ENCODE peak calls at places on chromosomes 3 and 15, in four cellular contexts. A, U, I and V are unnamed samples.

GRCh38 chr3:42032693-42033349 is 58.3 kb upstream of the TRAK1 start:
- DNase-seq in A (peak; percentile 98), U (no peak), I (peak; percentile 98), V (no peak)

GRCh38 chr3:24202071-24202470 is 257.0 kb downstream of the NR1D2 start:
- DNase-seq in A (peak; percentile 80), U (no peak), I (no peak), V (no peak)

GRCh38 chr3:69181592-69182211 is 59.3 kb upstream of the LMOD3 start:
- DNase-seq in A (peak; percentile 90), U (no peak), I (peak; percentile 86), V (no peak)

GRCh38 chr15:95304116-95304873 is 1026.2 kb upstream of the NR2F2 start:
- DNase-seq in A (peak; percentile 63), U (no peak), I (peak; percentile 67), V (no peak)

GRCh38 chr3:4751057-4752051 is 227.9 kb upstream of the BHLHE40 start:
- DNase-seq in A (peak; percentile 57), U (no peak), I (peak; percentile 77), V (no peak)

GRCh38 chr15:99139276-99139675 is 34.4 kb downstream of the SYNM start:
- DNase-seq in A (no peak), U (no peak), I (no peak), V (no peak)

GRCh38 chr3:69142090-69142489 is 19.7 kb upstream of the LMOD3 start:
- DNase-seq in A (peak; percentile 37), U (no peak), I (peak; percentile 7), V (no peak)

GRCh38 chr3:46564190-46565112 is 1.7 kb downstream of the LRRC2 start:
- DNase-seq in A (no peak), U (no peak), I (no peak), V (no peak)

GRCh38 chr3:13347390-13347966 is 72.6 kb downstream of the NUP210 start:
- DNase-seq in A (no peak), U (no peak), I (peak; percentile 76), V (no peak)

GRCh38 chr3:149479621-149480325 is 5.3 kb downstream of the TM4SF4 start:
- DNase-seq in A (no peak), U (no peak), I (peak; percentile 72), V (no peak)

GRCh38 chr3:136266468-136266867 is 16.3 kb downstream of the PCCB start:
- DNase-seq in A (peak; percentile 62), U (no peak), I (no peak), V (no peak)

GRCh38 chr3:165339753-165340152 is 143.6 kb upstream of the SLITRK3 start:
- DNase-seq in A (no peak), U (peak; percentile 5), I (peak; percentile 2), V (no peak)

GRCh38 chr3:492586-493296 is 296.2 kb downstream of the CHL1 start:
- DNase-seq in A (no peak), U (no peak), I (no peak), V (no peak)

GRCh38 chr15:39709941-39710340 is 72.7 kb downstream of the FSIP1 start:
- DNase-seq in A (no peak), U (no peak), I (no peak), V (no peak)

GRCh38 chr3:105904251-105904650 is 35.4 kb upstream of the CBLB start:
- DNase-seq in A (peak; percentile 8), U (no peak), I (no peak), V (no peak)

GRCh38 chr3:110381992-110382391 is 689.6 kb upstream of the NECTIN3 start:
- DNase-seq in A (peak; percentile 33), U (no peak), I (no peak), V (no peak)

GRCh38 chr3:128447561-128448013 is 19.1 kb downstream of the DNAJB8 start:
- DNase-seq in A (no peak), U (no peak), I (no peak), V (no peak)

GRCh38 chr15:67196672-67197363 is 57.6 kb downstream of the AAGAB start:
- DNase-seq in A (peak; percentile 87), U (no peak), I (peak; percentile 66), V (no peak)

GRCh38 chr3:40827942-40828688 is 303.4 kb downstream of the ZNF621 start:
- DNase-seq in A (no peak), U (no peak), I (peak; percentile 9), V (no peak)

GRCh38 chr3:143736651-143737050 is 111.6 kb downstream of the SLC9A9 start:
- DNase-seq in A (peak; percentile 74), U (no peak), I (peak; percentile 13), V (no peak)

GRCh38 chr3:129087138-129087702 is 26.6 kb downstream of the GP9 start:
- DNase-seq in A (peak; percentile 45), U (no peak), I (peak; percentile 21), V (no peak)

GRCh38 chr15:48370460-48370859 is 39.2 kb downstream of the DUT start:
- DNase-seq in A (peak; percentile 86), U (no peak), I (peak; percentile 52), V (no peak)

DNA sequence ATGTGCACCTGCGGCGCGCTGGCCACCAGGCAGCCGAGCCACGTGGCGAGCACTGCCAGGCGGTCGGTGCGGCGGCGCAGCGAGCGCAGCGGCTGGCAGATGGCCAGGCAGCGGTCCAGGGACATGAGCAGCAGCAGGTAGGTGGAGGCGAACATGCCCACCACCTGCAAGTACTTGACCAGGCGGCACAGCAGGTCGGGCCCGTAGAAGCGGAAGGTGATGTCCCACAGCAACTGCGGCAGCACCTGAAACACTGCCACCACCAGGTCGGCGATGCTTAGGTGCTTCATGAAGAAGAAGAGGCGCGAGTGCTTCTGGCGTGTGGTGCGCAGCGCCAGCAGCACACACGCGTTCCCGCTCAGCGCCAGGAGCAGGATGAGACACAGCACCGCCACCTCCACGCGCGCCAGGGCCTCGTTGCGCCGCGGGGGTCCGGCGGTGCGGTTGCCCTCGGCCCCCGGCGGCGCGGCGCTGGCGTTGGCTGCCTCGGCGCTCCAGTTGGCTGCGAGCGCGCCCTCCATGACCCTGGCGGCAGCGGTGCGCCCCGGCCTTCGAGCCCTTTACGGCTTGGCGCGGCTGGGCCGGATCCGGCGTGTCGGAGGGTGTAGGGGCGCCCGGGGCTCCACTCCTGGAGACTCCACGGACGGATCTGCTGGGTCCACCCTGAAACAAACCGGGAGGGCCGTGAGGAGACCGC is 1.6 kb downstream of the OXTR start:
- DNase-seq in A (peak; percentile 32), U (no peak), I (peak; percentile 17), V (no peak)
- H3K4me3 ChIP-seq in A (peak overlapping the region; percentile 77), U (no peak overlapping the region), I (peak overlapping the region; percentile 20), V (peak overlapping the region; percentile 8)

GRCh38 chr3:64685331-64685799 is 2.4 kb downstream of the ADAMTS9 start:
- DNase-seq in A (peak; percentile 67), U (no peak), I (peak; percentile 72), V (no peak)

GRCh38 chr3:64687781-64688515 is at the start of gene ADAMTS9:
- DNase-seq in A (peak; percentile 85), U (peak; percentile 87), I (peak; percentile 91), V (no peak)

GRCh38 chr3:64685800-64686445 is 1.9 kb downstream of the ADAMTS9 start:
- DNase-seq in A (peak; percentile 97), U (peak; percentile 94), I (peak; percentile 98), V (peak; percentile 75)

GRCh38 chr3:64687381-64687780 is 419 bp downstream of the ADAMTS9 start:
- DNase-seq in A (no peak), U (no peak), I (no peak), V (no peak)

GRCh38 chr3:64686446-64686908 is 1.3 kb downstream of the ADAMTS9 start:
- DNase-seq in A (peak; percentile 79), U (no peak), I (no peak), V (no peak)
- H3K4me3 ChIP-seq in A (peak overlapping the region; percentile 71), U (peak overlapping the region; percentile 91), I (peak overlapping the region; percentile 64), V (peak overlapping the region; percentile 9)

DNA sequence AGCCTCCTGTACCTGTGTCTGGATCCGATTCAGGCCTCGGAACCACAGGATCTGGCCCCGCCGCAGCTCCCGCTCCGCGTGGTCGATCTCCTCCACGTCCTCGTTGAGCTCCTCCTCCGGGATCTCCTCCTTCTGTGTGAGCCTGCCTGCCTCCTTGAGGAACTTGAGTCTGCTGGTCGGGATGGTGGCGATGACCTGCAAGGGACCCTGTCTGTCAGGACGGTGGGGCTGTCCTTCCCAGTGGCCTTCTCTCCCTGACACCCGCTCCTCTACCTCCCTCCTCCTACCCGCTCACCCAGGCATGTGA is 17.2 kb upstream of the SEC13 start:
- DNase-seq in A (no peak), U (no peak), I (no peak), V (no peak)
- H3K4me3 ChIP-seq in A (no peak overlapping the region), U (no peak overlapping the region), I (no peak overlapping the region), V (no peak overlapping the region)

GRCh38 chr15:50378776-50379175 is 23.8 kb upstream of the GABPB1 start:
- DNase-seq in A (no peak), U (no peak), I (no peak), V (no peak)
- H3K4me3 ChIP-seq in A (no peak overlapping the region), U (no peak overlapping the region), I (no peak overlapping the region), V (no peak overlapping the region)

GRCh38 chr15:78712797-78713515 is 71.9 kb upstream of the CHRNB4 start:
- DNase-seq in A (no peak), U (no peak), I (no peak), V (no peak)

GRCh38 chr15:78708713-78709112 is 67.7 kb upstream of the CHRNB4 start:
- DNase-seq in A (no peak), U (peak; percentile 56), I (no peak), V (no peak)

GRCh38 chr15:78714890-78715289 is 73.9 kb upstream of the CHRNB4 start:
- DNase-seq in A (no peak), U (no peak), I (peak; percentile 12), V (no peak)

GRCh38 chr15:78711638-78712037 is 70.6 kb upstream of the CHRNB4 start:
- DNase-seq in A (no peak), U (no peak), I (no peak), V (no peak)

DNA sequence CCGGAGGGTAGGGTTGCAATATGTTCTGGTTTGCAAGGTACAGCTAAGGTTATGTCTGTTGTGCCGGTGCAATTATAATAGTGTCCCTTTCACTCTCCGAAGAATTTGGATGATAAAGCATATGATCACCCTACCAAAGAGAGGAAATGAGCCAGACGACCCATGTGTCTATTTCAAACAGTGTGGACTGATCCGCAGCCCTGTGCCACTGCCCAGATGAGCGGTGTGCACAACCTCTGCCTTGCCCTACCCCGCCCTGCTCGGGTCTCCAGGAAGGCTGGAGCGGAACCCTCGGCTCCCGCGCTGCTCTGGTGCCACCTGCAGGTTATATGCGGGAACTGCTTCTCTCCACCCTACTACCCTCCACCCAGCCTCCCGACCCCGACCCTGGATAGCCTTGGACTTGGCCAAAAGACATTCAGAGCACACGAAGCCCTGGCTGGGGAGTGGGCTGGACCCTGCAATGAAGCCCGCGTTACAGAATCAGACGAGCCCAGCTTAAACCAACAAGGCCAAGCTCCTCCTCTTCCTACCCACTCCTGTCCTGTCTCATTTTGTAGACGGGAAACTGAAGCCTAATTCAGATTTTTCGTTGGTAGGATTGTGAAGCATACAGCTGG is 68.4 kb upstream of the CHRNB4 start:
- DNase-seq in A (peak; percentile 70), U (peak; percentile 93), I (peak; percentile 49), V (no peak)
- H3K4me3 ChIP-seq in A (peak overlapping the region; percentile 15), U (peak overlapping the region; percentile 36), I (no peak overlapping the region), V (no peak overlapping the region)

GRCh38 chr15:92714071-92714456 is 58.5 kb upstream of the FAM174B start:
- DNase-seq in A (peak; percentile 44), U (peak; percentile 48), I (peak; percentile 41), V (no peak)
- H3K4me3 ChIP-seq in A (peak overlapping the region; percentile 44), U (peak overlapping the region; percentile 82), I (peak overlapping the region; percentile 59), V (peak overlapping the region; percentile 70)